ENCODE peak calls at places on chromosomes 4 and X, in five cellular contexts. D is right lobe of liver, V is GM12878, S is MM.1S, I is brain microvascular endothelial cell. J is an unnamed sample.
A peak's percentile ranks its signal among the peaks of the same experiment; 100 is the strongest.

GRCh38 chr4:175238827-175239517 is 320.8 kb downstream of the ADAM29 start:
- DNase-seq in D (no peak), V (no peak), S (no peak), I (no peak), J (no peak)

GRCh38 chr4:54149323-54149722 is 49.4 kb downstream of the GSX2 start:
- DNase-seq in D (no peak), V (no peak), S (no peak), I (no peak), J (no peak)

GRCh38 chr4:6404611-6405416 is 67.6 kb downstream of the PPP2R2C start:
- DNase-seq in D (no peak), V (no peak), S (no peak), I (no peak), J (no peak)

GRCh38 chr4:184937745-184938144 is 80.5 kb upstream of the HELT start:
- DNase-seq in D (no peak), V (no peak), S (no peak), I (no peak), J (no peak)

GRCh38 chr4:4200624-4201023 is 26.1 kb downstream of the OTOP1 start:
- DNase-seq in D (no peak), V (no peak), S (no peak), I (no peak), J (no peak)

GRCh38 chr4:7852568-7853185 is 87.0 kb downstream of the AFAP1 start:
- DNase-seq in D (no peak), V (no peak), S (no peak), I (peak; percentile 84), J (no peak)

GRCh38 chr4:10129196-10130185 is 12.9 kb upstream of the WDR1 start:
- DNase-seq in D (no peak), V (no peak), S (no peak), I (no peak), J (no peak)

GRCh38 chr4:105837037-105837436 is 58.2 kb upstream of the NPNT start:
- DNase-seq in D (no peak), V (no peak), S (no peak), I (no peak), J (no peak)

GRCh38 chrX:10032147-10032546 is 65.0 kb downstream of the CLDN34 start:
- DNase-seq in D (no peak), V (no peak), S (no peak), I (no peak), J (no peak)

GRCh38 chr4:145132521-145133098 is 34.5 kb downstream of the ABCE1 start:
- DNase-seq in D (no peak), V (peak; percentile 53), S (no peak), I (peak; percentile 11), J (peak; percentile 61)

GRCh38 chr4:99033956-99034355 is 38.4 kb downstream of the METAP1 start:
- DNase-seq in D (no peak), V (no peak), S (no peak), I (no peak), J (no peak)

GRCh38 chr4:3441501-3442459 is at the start of gene HGFAC:
- DNase-seq in D (peak; percentile 82), V (no peak), S (no peak), I (no peak), J (no peak)

GRCh38 chr4:38092701-38093100 is 132.5 kb downstream of the PTTG2 start:
- DNase-seq in D (no peak), V (no peak), S (no peak), I (peak; percentile 49), J (no peak)

GRCh38 chr4:98710831-98711230 is 52.4 kb upstream of the TSPAN5 start:
- DNase-seq in D (no peak), V (no peak), S (no peak), I (peak; percentile 41), J (no peak)

GRCh38 chr4:101853691-101854090 is 63.2 kb downstream of the BANK1 start:
- DNase-seq in D (no peak), V (no peak), S (no peak), I (no peak), J (no peak)

GRCh38 chrX:46637937-46638336 is 64.4 kb downstream of the CHST7 start:
- DNase-seq in D (no peak), V (peak; percentile 60), S (no peak), I (no peak), J (peak; percentile 65)

GRCh38 chrX:130916636-130917422 is 13.8 kb upstream of the ENOX2 start:
- DNase-seq in D (no peak), V (no peak), S (peak; percentile 20), I (no peak), J (peak; percentile 10)

GRCh38 chr4:112889619-112890294 is 159.7 kb upstream of the ANK2 start:
- DNase-seq in D (no peak), V (peak; percentile 23), S (peak; percentile 54), I (peak; percentile 25), J (no peak)

GRCh38 chr4:7742807-7743158 is 196.9 kb downstream of the AFAP1 start:
- DNase-seq in D (no peak), V (no peak), S (no peak), I (no peak), J (no peak)

GRCh38 chr4:5770051-5770450 is 59.0 kb downstream of the EVC start:
- DNase-seq in D (no peak), V (no peak), S (no peak), I (no peak), J (no peak)

GRCh38 chr4:140081582-140082398 is 72.2 kb downstream of the MAML3 start:
- DNase-seq in D (no peak), V (no peak), S (no peak), I (no peak), J (no peak)

GRCh38 chr4:54959656-54960055 is 165.7 kb downstream of the KDR start:
- DNase-seq in D (no peak), V (no peak), S (no peak), I (peak; percentile 85), J (no peak)

GRCh38 chrX:107718156-107718621 is 57.4 kb downstream of the TSC22D3 start:
- DNase-seq in D (peak; percentile 70), V (no peak), S (peak; percentile 77), I (peak; percentile 65), J (no peak)

GRCh38 chr4:52870225-52870624 is 8.1 kb downstream of the RASL11B start:
- DNase-seq in D (no peak), V (no peak), S (no peak), I (no peak), J (no peak)

GRCh38 chrX:154657226-154657805 is 3.9 kb upstream of the CTAG2 start:
- DNase-seq in D (no peak), V (no peak), S (no peak), I (no peak), J (no peak)

GRCh38 chrX:43750248-43750676 is 94.2 kb downstream of the MAOA start:
- DNase-seq in D (no peak), V (no peak), S (peak; percentile 70), I (peak; percentile 39), J (peak; percentile 5)

GRCh38 chr4:77795339-77795738 is 23.8 kb downstream of the CNOT6L start:
- DNase-seq in D (no peak), V (no peak), S (no peak), I (no peak), J (no peak)

GRCh38 chr4:126894963-126895362 is 737.8 kb upstream of the INTU start:
- DNase-seq in D (no peak), V (no peak), S (no peak), I (no peak), J (no peak)

GRCh38 chrX:101759000-101759399 is 99.3 kb upstream of the ARMCX2 start:
- DNase-seq in D (no peak), V (no peak), S (peak; percentile 43), I (peak; percentile 57), J (no peak)

GRCh38 chr4:61795998-61796397 is 595.9 kb downstream of the ADGRL3 start:
- DNase-seq in D (no peak), V (no peak), S (no peak), I (no peak), J (no peak)

GRCh38 chr4:181293014-181293413 is 950.2 kb upstream of the TENM3 start:
- DNase-seq in D (no peak), V (no peak), S (no peak), I (no peak), J (no peak)

GRCh38 chr4:147620315-147620714 is 3.1 kb downstream of the TMEM184C start:
- DNase-seq in D (no peak), V (no peak), S (no peak), I (no peak), J (no peak)

GRCh38 chr4:139559095-139559490 is 3.1 kb upstream of the SETD7 start:
- DNase-seq in D (peak; percentile 72), V (no peak), S (no peak), I (no peak), J (no peak)

DNA sequence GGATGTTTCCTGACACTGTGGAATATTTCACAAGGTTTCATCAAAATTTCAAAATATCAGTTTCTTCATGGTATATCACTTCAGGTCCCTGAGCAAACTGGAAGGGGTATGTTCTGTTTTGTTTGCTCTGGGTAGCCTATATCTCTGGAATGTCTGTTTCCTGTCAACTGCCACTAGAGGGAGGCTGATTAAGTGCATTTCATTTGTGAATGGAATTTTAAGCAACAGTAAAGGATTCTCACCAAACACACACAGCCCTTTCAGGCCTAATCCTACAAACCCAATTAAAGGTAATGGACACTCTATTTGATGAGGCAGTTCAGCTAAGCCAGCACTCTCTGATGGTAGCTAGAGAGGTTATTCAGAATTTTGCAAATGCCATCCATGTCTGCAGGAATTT is 307.1 kb downstream of the TEX13A start:
- DNase-seq in D (no peak), V (no peak), S (peak; percentile 48), I (no peak), J (no peak)
- H3K4me3 ChIP-seq in D (no peak overlapping the region), V (no peak overlapping the region), S (no peak overlapping the region), I (no peak overlapping the region), J (no peak overlapping the region)

DNA sequence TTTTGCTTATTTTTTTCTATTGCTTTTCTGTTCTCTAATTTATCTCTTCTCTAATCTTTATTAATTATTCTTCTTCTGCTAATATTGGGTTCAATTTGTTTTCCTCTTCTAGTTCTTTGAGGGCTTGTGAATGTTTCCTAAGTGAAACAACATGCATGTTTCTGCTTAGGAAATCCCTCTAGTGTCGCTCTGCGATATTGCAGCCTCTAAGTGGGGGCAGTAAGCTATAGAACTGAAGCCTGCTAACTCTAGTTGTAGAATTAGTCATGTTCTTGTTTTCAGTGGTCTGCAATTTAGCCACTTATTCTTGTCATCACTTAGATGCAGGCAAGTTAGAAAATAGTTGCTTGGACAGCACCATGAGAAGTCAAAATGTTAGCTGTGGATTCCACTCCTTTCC is 222.6 kb downstream of the SPIN4 start:
- DNase-seq in D (no peak), V (peak; percentile 53), S (peak; percentile 59), I (peak; percentile 17), J (no peak)
- TF ChIP-seq CTCF in D (peak; percentile 69), V (peak; percentile 59), S (peak; percentile 57), I (peak; percentile 54), J (peak; percentile 60)

GRCh38 chr4:45795165-45795564 is 328.7 kb downstream of the GABRG1 start:
- DNase-seq in D (no peak), V (no peak), S (no peak), I (no peak), J (no peak)
- H3K27me3 ChIP-seq in D (no peaks in the 10 kb centered on the region), V (no peaks in the 10 kb centered on the region), S (no peaks in the 10 kb centered on the region), I (no peaks in the 10 kb centered on the region), J (no peaks in the 10 kb centered on the region)

DNA sequence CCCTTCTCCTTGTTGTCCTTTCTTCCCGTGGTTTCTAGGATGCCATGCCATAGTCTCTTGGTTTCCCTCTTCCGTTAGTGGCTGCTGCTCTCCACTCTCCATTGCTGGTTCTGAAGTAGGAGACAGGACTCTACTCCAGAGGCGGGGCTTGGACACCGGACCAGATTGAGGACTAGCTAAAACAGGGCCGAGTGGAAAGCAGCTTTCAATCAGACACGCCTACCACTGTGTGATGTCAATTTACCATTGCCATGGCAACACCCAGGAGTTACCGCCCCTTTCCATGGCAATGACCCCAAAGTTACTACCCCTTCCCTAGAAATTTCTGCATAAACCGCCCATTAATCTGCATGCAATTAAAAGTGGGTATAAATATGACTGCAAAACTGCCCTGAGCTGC is 88.7 kb upstream of the CCDC160 start:
- DNase-seq in D (no peak), V (no peak), S (no peak), I (no peak), J (no peak)
- H3K4me3 ChIP-seq in D (no peak overlapping the region), V (no peak overlapping the region), S (no peak overlapping the region), I (peak overlapping the region; percentile 5), J (no peak overlapping the region)

J was measured in GM06990.